ENCODE peak calls at places on chromosomes 6 and 20, in six cellular contexts. N, Z, X, J, Q and C are unnamed samples.
A peak's percentile ranks its signal among the peaks of the same experiment; 100 is the strongest.

GRCh38 chr6:36626636-36627035 is 32.5 kb downstream of the SRSF3 start:
- DNase-seq in N (no peak), Z (no peak), X (no peak), J (no peak), Q (no peak), C (no peak)

GRCh38 chr6:4914412-4915159 is 89.3 kb downstream of the RPP40 start:
- DNase-seq in N (peak; percentile 18), Z (no peak), X (no peak), J (no peak), Q (no peak), C (no peak)

GRCh38 chr6:157244175-157244574 is 79.1 kb downstream of the TMEM242 start:
- DNase-seq in N (no peak), Z (peak; percentile 53), X (no peak), J (no peak), Q (no peak), C (no peak)

GRCh38 chr6:167676000-167676665 is 150.6 kb upstream of the AFDN start:
- DNase-seq in N (no peak), Z (peak; percentile 86), X (no peak), J (no peak), Q (no peak), C (no peak)

GRCh38 chr6:125375841-125376240 is 74.1 kb upstream of the HDDC2 start:
- DNase-seq in N (no peak), Z (no peak), X (no peak), J (no peak), Q (no peak), C (no peak)

GRCh38 chr6:2038096-2038495 is 207.3 kb downstream of the GMDS start:
- DNase-seq in N (no peak), Z (no peak), X (no peak), J (peak; percentile 47), Q (peak; percentile 91), C (peak; percentile 79)

GRCh38 chr20:57795347-57795697 is 85.5 kb upstream of the PMEPA1 start:
- DNase-seq in N (peak; percentile 62), Z (no peak), X (no peak), J (no peak), Q (no peak), C (no peak)

GRCh38 chr6:4055420-4056041 is 23.4 kb downstream of the FAM217A start:
- DNase-seq in N (peak; percentile 72), Z (peak; percentile 74), X (no peak), J (no peak), Q (no peak), C (peak; percentile 12)

GRCh38 chr6:17066610-17067009 is 35.2 kb upstream of the STMND1 start:
- DNase-seq in N (no peak), Z (no peak), X (no peak), J (no peak), Q (no peak), C (no peak)

GRCh38 chr20:40471261-40471629 is 217.8 kb downstream of the MAFB start:
- DNase-seq in N (no peak), Z (no peak), X (no peak), J (no peak), Q (no peak), C (no peak)

GRCh38 chr6:45663181-45664180 is 285.7 kb upstream of the SUPT3H start:
- DNase-seq in N (no peak), Z (peak; percentile 44), X (peak; percentile 55), J (no peak), Q (no peak), C (peak; percentile 40)

GRCh38 chr6:26003102-26003694 is 40.6 kb downstream of the TRIM38 start:
- DNase-seq in N (peak; percentile 33), Z (peak; percentile 73), X (no peak), J (peak; percentile 34), Q (peak; percentile 57), C (peak; percentile 29)

DNA sequence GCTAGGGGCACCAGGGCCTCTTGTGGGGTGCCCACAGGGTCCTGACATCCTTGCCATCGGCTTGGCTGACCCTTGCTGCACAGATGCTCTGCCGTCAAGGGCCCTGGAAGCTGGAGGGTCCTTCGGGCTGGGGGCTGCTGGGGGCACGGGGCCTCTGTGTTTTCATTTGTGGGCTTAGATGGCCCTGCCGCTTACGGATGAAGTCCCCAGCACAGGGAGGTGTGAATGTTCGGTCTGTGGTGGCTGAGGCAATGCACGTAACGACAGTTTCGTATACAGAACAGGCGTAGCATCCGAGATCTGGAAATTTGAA is 14.5 kb downstream of the SS18L1 start:
- DNase-seq in N (no peak), Z (no peak), X (no peak), J (no peak), Q (no peak), C (no peak)
- H3K4me1 ChIP-seq in N (no peaks in the 10 kb centered on the region), Z (no peaks in the 10 kb centered on the region), X (peaks cover 10% of the 10 kb centered on the region), J (no peaks in the 10 kb centered on the region), Q (no peaks in the 10 kb centered on the region), C (peaks cover 8% of the 10 kb centered on the region)

DNA sequence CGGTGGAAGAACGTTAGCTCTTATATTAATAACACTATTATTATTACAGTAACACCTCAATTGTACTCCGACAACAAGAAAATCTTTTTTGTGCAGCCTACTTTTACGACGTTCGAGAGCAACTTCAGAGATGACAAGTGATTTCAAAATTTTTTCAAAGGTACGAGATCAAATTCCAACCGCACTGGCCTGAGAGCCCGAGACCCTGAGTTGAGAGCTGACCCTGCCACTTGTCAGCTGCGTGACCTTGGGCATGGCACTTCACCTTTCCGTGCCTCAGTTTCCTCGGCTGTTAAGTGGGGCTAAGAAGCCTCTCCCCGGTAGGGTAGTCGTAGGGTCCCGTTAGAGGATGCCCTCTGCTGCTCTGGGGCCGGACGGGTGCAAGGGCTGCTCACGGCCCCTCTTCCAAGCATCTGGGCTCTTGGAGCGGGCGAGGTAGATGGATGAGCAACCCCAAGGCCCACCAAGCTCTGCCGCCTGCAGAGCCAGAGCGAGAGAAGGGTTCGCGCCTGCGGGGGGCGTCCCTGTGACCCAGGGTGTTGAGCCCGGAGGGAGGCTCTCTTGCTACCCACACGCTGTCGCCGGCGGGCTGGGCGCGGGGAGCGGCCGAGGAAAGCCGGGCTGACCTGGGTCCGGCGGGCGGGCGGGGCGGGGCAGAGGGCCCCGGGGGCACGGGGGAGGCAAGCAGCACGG is 510 bp downstream of the NDRG3 start:
- DNase-seq in N (no peak), Z (no peak), X (peak; percentile 54), J (no peak), Q (no peak), C (no peak)
- H3K27ac ChIP-seq in N (no peak overlapping the region), Z (no peak overlapping the region), X (peak overlapping the region; percentile 65), J (peak overlapping the region; percentile 69), Q (peak overlapping the region; percentile 21), C (no peak overlapping the region)

DNA sequence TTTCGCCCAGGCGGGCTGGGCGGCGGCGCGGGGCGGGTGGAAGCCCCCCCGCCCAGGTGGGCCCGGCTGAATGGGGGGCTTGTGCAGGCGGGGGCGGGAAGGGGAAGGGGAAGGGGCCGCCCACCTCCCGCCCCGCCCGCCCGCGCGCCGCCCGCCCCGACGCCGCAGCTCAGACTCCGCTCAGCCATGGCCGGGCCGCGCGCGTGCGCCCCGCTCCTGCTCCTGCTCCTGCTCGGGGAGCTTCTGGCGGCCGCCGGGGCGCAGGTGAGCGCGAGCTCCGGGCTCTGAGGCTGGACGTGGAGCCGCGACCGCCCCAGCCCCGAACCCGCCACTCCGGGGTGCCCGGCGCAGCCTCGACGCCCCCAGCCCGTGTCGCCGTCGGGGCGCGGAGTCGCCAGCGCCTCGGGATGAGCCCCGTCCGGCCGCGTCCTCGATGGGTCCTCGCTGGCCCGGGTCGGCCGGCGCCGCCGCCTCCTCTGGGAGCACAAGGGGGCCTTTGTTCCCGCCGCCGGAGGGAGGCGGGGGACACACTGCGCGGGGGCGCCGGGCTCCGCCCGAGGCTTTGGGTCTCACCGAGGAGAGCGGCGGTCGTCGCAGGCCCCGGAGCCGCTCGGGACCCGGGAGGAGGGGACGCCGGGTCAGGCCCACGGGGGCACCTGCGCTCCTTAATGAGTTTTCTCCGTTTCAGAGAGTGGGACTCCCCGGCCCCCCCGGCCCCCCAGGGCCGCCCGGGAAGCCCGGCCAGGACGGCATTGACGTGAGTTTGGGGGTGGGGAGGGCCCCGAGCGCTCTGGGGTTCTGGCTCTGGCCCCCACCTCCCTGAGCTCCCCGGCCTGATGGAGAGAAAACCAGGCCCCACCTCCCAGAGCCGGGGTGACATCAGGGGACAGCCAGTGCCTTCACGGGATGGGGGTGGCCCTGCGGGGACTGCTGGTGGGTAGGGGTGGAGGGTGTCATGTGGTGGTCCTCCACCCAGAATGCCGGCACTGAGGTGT is at the start of gene COL9A3:
- DNase-seq in N (no peak), Z (peak; percentile 66), X (no peak), J (no peak), Q (no peak), C (no peak)
- H3K4me3 ChIP-seq in N (no peak within 1 kb of the TSS), Z (no peak within 1 kb of the TSS), X (peak within 1 kb of the TSS; percentile 29), J (no peak within 1 kb of the TSS), Q (no peak within 1 kb of the TSS), C (no peak within 1 kb of the TSS)

DNA sequence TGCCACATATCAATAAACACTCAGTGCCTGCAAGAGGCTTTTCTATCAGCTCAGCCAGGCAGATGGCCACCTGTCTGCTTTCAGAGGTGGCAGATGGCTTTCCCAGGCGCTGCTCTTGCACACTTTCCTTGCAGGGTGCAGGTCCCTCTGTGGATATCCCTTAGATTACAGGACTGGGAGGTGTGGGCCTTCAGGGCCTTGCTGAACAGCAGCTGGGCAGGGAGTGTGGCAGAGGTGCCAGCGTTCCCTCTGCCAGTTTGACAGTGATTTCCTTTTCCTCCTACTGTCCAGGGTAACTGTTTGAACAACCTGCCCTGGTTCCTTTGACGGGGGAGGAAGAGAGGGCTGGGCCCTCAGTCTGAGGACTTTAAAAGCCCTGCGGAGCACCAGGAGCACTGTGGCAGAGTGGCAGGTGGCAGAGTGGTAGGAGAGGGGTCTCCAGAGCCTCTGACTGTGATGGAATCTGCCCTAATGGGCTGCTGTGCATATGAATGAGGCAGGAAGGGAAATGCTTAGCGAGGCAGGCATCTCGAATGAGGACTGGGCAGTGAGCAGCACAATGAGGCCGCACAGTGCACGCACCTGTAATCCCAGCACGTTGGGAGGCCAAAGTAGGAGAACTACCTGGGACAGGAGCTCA is 34.2 kb downstream of the ABHD12 start:
- DNase-seq in N (no peak), Z (no peak), X (no peak), J (no peak), Q (no peak), C (no peak)
- H3K4me1 ChIP-seq in N (peaks cover 21% of the 10 kb centered on the region), Z (peaks cover 42% of the 10 kb centered on the region), X (peaks cover 20% of the 10 kb centered on the region), J (peaks cover 5% of the 10 kb centered on the region), Q (peaks cover 3% of the 10 kb centered on the region), C (no peaks in the 10 kb centered on the region)

DNA sequence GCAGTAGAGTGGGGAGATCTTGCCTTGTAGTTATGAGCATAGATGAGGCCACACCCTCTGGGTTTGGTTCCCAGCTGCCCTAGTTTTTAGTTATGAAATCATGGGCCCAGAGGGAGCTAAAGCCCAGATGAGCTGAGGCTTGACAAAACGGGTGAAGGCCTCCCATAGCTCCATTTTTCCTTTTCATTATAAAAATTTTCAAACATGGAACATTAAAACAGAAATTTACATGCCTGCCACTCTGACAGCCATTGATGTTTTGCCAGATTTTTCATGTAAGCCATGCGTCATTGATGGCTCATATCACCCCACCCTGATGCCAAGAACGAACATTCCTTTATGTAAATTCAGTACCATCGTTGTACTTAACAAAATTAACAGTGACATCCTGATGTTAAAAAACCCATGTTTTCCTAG is 67.9 kb downstream of the IGF2R start:
- DNase-seq in N (peak; percentile 20), Z (no peak), X (no peak), J (no peak), Q (no peak), C (no peak)
- H3K27ac ChIP-seq in N (peak overlapping the region; percentile 45), Z (no peak overlapping the region), X (no peak overlapping the region), J (no peak overlapping the region), Q (no peak overlapping the region), C (no peak overlapping the region)

GRCh38 chr20:19998990-19999705 is 18.0 kb upstream of the NAA20 start:
- DNase-seq in N (no peak), Z (no peak), X (no peak), J (no peak), Q (no peak), C (no peak)
- H3K4me3 ChIP-seq in N (no peak overlapping the region), Z (no peak overlapping the region), X (no peak overlapping the region), J (no peak overlapping the region), Q (no peak overlapping the region), C (no peak overlapping the region)